ENCODE peak calls at places on chromosomes 1 and 21, in nine cellular contexts. B is mesenchymal stem cell, Z is GM23248, P is colonic mucosa, W is neural progenitor cell, T is adipocyte, N is mesendoderm, U is PC-3, C is HCT116. O is an unnamed sample. For H3K4me1 and H3K27me3, the result is how much of the 10 kb centered on the place peaks cover.

GRCh38 chr1:183222909-183223308 is 36.8 kb downstream of the LAMC2 start:
- DNase-seq in B (no peak), Z (no peak), P (no peak), W (no peak), T (no peak), N (no peak), U (no peak), C (no peak), O (no peak)

GRCh38 chr1:221777434-221778072 is 35.7 kb upstream of the DUSP10 start:
- DNase-seq in B (no peak), Z (no peak), P (no peak), W (no peak), T (no peak), N (no peak), U (no peak), C (no peak), O (no peak)

GRCh38 chr1:245291351-245291750 is 136.6 kb downstream of the KIF26B start:
- DNase-seq in B (no peak), Z (no peak), P (no peak), W (no peak), T (no peak), N (no peak), U (no peak), C (no peak), O (no peak)

GRCh38 chr1:89908993-89909436 is 85.9 kb upstream of the ZNF326 start:
- DNase-seq in B (peak), Z (peak), P (no peak), W (no peak), T (peak), N (no peak), U (peak), C (no peak), O (peak)

GRCh38 chr1:86811128-86811527 is 102.8 kb downstream of the SELENOF start:
- DNase-seq in B (no peak), Z (no peak), P (peak), W (no peak), T (no peak), N (no peak), U (no peak), C (no peak), O (no peak)

GRCh38 chr1:63557365-63557987 is 34.2 kb downstream of the EFCAB7 start:
- DNase-seq in B (peak), Z (peak), P (peak), W (peak), T (peak), N (peak), U (peak), C (peak), O (peak)

GRCh38 chr1:20063861-20064292 is 6.1 kb upstream of the PLA2G5 start:
- DNase-seq in B (peak), Z (peak), P (no peak), W (no peak), T (peak), N (no peak), U (peak), C (no peak), O (peak)

GRCh38 chr1:115829023-115829674 is 11.8 kb downstream of the NHLH2 start:
- DNase-seq in B (peak), Z (peak), P (peak), W (no peak), T (peak), N (peak), U (peak), C (peak), O (peak)

GRCh38 chr1:217431395-217431794 is 199.5 kb downstream of the GPATCH2 start:
- DNase-seq in B (no peak), Z (no peak), P (no peak), W (no peak), T (no peak), N (no peak), U (peak), C (no peak), O (no peak)

GRCh38 chr1:167936930-167937708 is at the start of gene MPC2:
- DNase-seq in B (peak), Z (peak), P (peak), W (peak), T (peak), N (peak), U (peak), C (peak), O (peak)

GRCh38 chr1:156004843-156005593 is 15.7 kb downstream of the SSR2 start:
- DNase-seq in B (no peak), Z (peak), P (peak), W (no peak), T (no peak), N (no peak), U (no peak), C (no peak), O (no peak)

GRCh38 chr1:185408675-185409270 is 91.7 kb upstream of the IVNS1ABP start:
- DNase-seq in B (no peak), Z (peak), P (no peak), W (no peak), T (no peak), N (no peak), U (peak), C (no peak), O (peak)

GRCh38 chr1:59617418-59617817 is 197.3 kb upstream of the HOOK1 start:
- DNase-seq in B (no peak), Z (no peak), P (no peak), W (no peak), T (no peak), N (no peak), U (no peak), C (no peak), O (no peak)

GRCh38 chr1:147389532-147390184 is 147.2 kb downstream of the CHD1L start:
- DNase-seq in B (peak), Z (peak), P (no peak), W (peak), T (peak), N (peak), U (peak), C (peak), O (peak)

GRCh38 chr1:227729881-227730629 is 5.0 kb downstream of the JMJD4 start:
- DNase-seq in B (peak), Z (peak), P (peak), W (peak), T (peak), N (peak), U (peak), C (peak), O (peak)

GRCh38 chr1:26090893-26091292 is 20.7 kb upstream of the PDIK1L start:
- DNase-seq in B (no peak), Z (no peak), P (no peak), W (no peak), T (no peak), N (no peak), U (no peak), C (no peak), O (no peak)

GRCh38 chr21:44354001-44354405 is 582 bp downstream of the TRPM2 start:
- DNase-seq in B (no peak), Z (no peak), P (no peak), W (no peak), T (no peak), N (no peak), U (no peak), C (no peak), O (no peak)

GRCh38 chr1:28751315-28752056 is 14.7 kb downstream of the YTHDF2 start:
- DNase-seq in B (peak), Z (peak), P (no peak), W (no peak), T (peak), N (peak), U (peak), C (no peak), O (peak)

GRCh38 chr1:43851561-43852338 is 81.9 kb upstream of the ARTN start:
- DNase-seq in B (no peak), Z (no peak), P (no peak), W (no peak), T (no peak), N (no peak), U (no peak), C (no peak), O (no peak)

GRCh38 chr1:30345525-30346145 is 377.8 kb downstream of the MATN1 start:
- DNase-seq in B (no peak), Z (no peak), P (no peak), W (no peak), T (no peak), N (no peak), U (no peak), C (no peak), O (no peak)

GRCh38 chr21:38181101-38181500 is 75.7 kb upstream of the KCNJ15 start:
- DNase-seq in B (no peak), Z (peak), P (no peak), W (no peak), T (peak), N (no peak), U (no peak), C (no peak), O (no peak)

GRCh38 chr1:67522001-67522441 is 91.8 kb upstream of the SERBP1 start:
- DNase-seq in B (no peak), Z (no peak), P (no peak), W (no peak), T (no peak), N (no peak), U (no peak), C (no peak), O (no peak)

GRCh38 chr1:168674252-168674651 is 54.8 kb downstream of the DPT start:
- DNase-seq in B (no peak), Z (no peak), P (no peak), W (no peak), T (no peak), N (no peak), U (no peak), C (no peak), O (no peak)

GRCh38 chr1:92154934-92155333 is 62.8 kb upstream of the C1orf146 start:
- DNase-seq in B (no peak), Z (no peak), P (no peak), W (no peak), T (no peak), N (no peak), U (no peak), C (no peak), O (no peak)

GRCh38 chr1:171137580-171137979 is 46.9 kb downstream of the FMO3 start:
- DNase-seq in B (no peak), Z (no peak), P (no peak), W (no peak), T (no peak), N (no peak), U (no peak), C (no peak), O (no peak)

GRCh38 chr1:6150006-6150938 is 29.8 kb downstream of the CHD5 start:
- DNase-seq in B (no peak), Z (no peak), P (no peak), W (no peak), T (no peak), N (no peak), U (no peak), C (no peak), O (no peak)

GRCh38 chr1:59323879-59324278 is 27.0 kb downstream of the FGGY start:
- DNase-seq in B (no peak), Z (peak), P (no peak), W (no peak), T (no peak), N (no peak), U (no peak), C (no peak), O (peak)

GRCh38 chr1:110280126-110280525 is 59.1 kb upstream of the RBM15 start:
- DNase-seq in B (no peak), Z (no peak), P (no peak), W (no peak), T (no peak), N (peak), U (no peak), C (no peak), O (no peak)

GRCh38 chr1:69109276-69109675 is 458.4 kb upstream of the LRRC7 start:
- DNase-seq in B (no peak), Z (no peak), P (no peak), W (no peak), T (no peak), N (no peak), U (no peak), C (no peak), O (no peak)

GRCh38 chr1:185650602-185651230 is 83.5 kb upstream of the HMCN1 start:
- DNase-seq in B (no peak), Z (no peak), P (peak), W (no peak), T (no peak), N (no peak), U (no peak), C (no peak), O (no peak)

GRCh38 chr1:6373961-6374720 is 19.4 kb downstream of the ACOT7 start:
- DNase-seq in B (no peak), Z (no peak), P (peak), W (no peak), T (no peak), N (no peak), U (no peak), C (no peak), O (no peak)

GRCh38 chr1:223249854-223250631 is 107.0 kb upstream of the TLR5 start:
- DNase-seq in B (no peak), Z (no peak), P (no peak), W (no peak), T (peak), N (no peak), U (no peak), C (no peak), O (no peak)

GRCh38 chr1:16436946-16437474 is at the start of gene SPATA21:
- DNase-seq in B (no peak), Z (no peak), P (no peak), W (no peak), T (no peak), N (no peak), U (no peak), C (no peak), O (no peak)

GRCh38 chr1:241096982-241097381 is 260.0 kb downstream of the RGS7 start:
- DNase-seq in B (no peak), Z (no peak), P (no peak), W (peak), T (no peak), N (peak), U (no peak), C (no peak), O (no peak)

GRCh38 chr1:225881081-225882007 is 836 bp downstream of the TMEM63A start:
- DNase-seq in B (peak), Z (peak), P (peak), W (peak), T (peak), N (peak), U (peak), C (no peak), O (peak)

GRCh38 chr1:168763031-168763430 is 34.0 kb upstream of the DPT start:
- DNase-seq in B (no peak), Z (no peak), P (no peak), W (no peak), T (no peak), N (no peak), U (no peak), C (no peak), O (no peak)

GRCh38 chr1:37722181-37723071 is 30.1 kb downstream of the CDCA8 start:
- DNase-seq in B (no peak), Z (no peak), P (no peak), W (no peak), T (no peak), N (no peak), U (no peak), C (no peak), O (no peak)

GRCh38 chr1:40630488-40631223 is 34.8 kb downstream of the RIMS3 start:
- DNase-seq in B (peak), Z (peak), P (no peak), W (peak), T (peak), N (peak), U (peak), C (peak), O (peak)

GRCh38 chr1:22131875-22132486 is 10.9 kb downstream of the WNT4 start:
- DNase-seq in B (peak), Z (peak), P (peak), W (peak), T (peak), N (peak), U (peak), C (peak), O (no peak)

GRCh38 chr1:203534526-203534925 is 40.6 kb downstream of the OPTC start:
- DNase-seq in B (peak), Z (peak), P (no peak), W (peak), T (peak), N (no peak), U (peak), C (no peak), O (peak)

DNA sequence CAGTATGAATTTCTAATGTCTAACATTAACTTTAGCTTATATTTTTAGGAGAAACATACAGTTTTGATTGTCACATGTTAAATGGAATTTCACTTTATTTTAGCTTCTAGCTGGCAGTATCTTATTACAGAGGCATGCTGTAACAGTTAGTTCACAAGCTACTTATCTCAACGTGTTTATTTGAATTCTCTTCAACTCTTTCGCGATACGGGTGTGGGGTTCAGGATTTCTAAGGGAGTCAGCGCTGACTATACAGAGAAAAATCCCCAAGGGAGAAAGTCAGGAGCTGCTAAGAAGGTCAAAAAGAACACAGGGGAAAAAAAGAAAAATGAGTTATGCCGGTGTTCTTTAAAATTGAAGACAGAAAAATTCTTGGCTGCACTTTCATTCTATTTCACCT is 296.2 kb downstream of the VAV3 start:
- DNase-seq in B (no peak), Z (no peak), P (no peak), W (no peak), T (peak), N (no peak), U (no peak), C (no peak), O (peak)
- H3K9ac ChIP-seq in B (peak), Z (no peak), P (peak), W (no peak), T (no peak), N (no peak), U (no peak), C (no peak), O (no peak)

GRCh38 chr1:159916240-159917051 is 8.9 kb downstream of the TAGLN2 start:
- DNase-seq in B (peak), Z (peak), P (no peak), W (peak), T (peak), N (peak), U (peak), C (no peak), O (peak)
- H3K4me1 ChIP-seq in B (under half), Z (half or more), P (under half), W (under half), T (under half), N (under half), U (half or more), C (under half), O (under half)

DNA sequence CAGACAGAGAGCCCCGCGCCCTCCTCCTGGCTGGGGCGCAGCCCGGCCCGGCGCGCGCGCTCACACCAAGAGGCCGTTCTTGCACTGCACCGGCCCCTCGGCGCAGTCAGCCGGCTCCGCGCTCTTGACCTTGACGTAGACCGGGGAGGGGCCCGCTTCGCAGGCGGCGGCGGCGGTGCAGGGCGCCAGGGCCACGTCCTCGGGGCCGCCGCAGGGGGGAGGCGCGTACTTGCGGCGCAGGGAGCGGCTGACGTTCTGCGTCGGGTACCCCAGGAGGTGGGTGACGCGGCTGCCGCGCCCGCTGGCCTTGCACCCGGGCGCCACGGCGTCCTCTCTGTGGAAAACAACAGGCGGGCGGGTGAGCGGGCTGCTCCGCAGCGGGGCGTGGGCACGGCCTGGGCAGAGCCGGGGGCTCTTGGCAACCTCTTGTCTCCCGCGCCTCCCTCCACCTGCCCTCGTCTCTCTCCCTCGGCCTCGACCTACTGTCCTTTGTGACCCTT is 7.7 kb downstream of the VSIG8 start:
- DNase-seq in B (peak), Z (peak), P (peak), W (no peak), T (peak), N (peak), U (peak), C (peak), O (peak)
- H3K27me3 ChIP-seq in B (under half), Z (under half), P (under half), W (half or more), T (under half), N (under half), U (under half), C (under half), O (under half)

DNA sequence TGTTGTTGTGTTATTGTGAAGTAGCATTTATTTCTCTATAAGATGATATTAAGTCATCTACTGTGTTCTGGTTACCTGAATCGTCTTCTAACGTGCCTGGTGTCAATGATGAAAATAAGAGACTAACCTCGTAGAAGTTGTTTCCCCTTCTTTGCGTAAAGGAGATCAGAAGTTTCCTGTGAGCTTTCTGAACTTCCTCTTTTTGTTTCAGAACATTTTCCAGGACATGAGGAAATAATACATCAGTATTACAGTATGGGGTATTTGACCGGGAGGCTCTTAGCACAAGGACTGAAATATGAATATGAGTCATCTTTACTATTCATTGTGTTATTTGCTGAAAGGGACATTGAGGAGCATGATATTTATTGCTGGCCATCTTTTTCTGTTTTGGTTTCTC is 1.3 kb downstream of the ST6GALNAC3 start:
- DNase-seq in B (peak), Z (peak), P (no peak), W (no peak), T (peak), N (no peak), U (peak), C (no peak), O (peak)
- H3K9ac ChIP-seq in B (no peak), Z (no peak), P (no peak), W (no peak), T (no peak), N (peak), U (no peak), C (no peak), O (no peak)

DNA sequence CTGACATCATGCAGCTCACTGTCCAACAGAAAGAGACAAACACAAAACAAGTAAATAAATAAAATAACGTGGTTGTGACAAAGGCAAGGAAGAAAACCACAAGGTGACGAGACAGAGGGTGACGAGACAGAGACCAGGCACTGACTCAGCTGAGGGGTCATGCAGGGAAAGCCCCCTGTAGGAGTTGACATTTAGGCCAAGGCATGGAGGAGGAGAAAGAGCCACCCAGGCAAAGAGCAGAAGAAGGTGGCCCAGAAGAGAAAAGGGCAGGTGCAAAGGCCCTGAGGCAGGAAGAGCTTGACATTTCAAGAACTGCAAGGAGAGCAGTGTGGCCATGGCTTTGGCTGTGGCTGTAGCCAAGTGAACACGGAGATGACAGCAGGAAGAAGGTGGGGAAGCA is 65.1 kb upstream of the ID3 start:
- DNase-seq in B (no peak), Z (no peak), P (no peak), W (no peak), T (no peak), N (no peak), U (no peak), C (no peak), O (no peak)
- H3K4me1 ChIP-seq in B (under half), Z (under half), P (under half), W (under half), T (under half), N (under half), U (under half), C (under half), O (under half)

DNA sequence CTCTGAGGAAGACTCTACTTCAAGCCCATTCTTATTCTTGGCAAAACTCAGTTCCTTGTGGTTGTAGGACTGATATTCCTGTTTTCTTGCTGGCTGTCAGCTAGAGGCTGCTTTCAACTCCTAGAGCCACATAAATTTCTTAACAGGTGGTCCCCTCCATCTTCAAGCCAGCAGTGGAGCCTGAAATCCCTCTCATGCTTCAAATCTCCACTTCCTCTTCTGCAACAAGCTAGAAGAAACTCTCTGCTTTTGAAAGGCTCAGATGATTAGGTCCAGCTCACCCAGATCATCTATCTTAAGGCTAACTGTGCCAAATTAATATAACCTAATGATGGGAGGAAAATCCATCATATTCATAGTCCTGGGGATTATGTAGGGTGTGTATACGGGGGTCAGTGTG is 43.2 kb upstream of the CD34 start:
- DNase-seq in B (no peak), Z (no peak), P (no peak), W (no peak), T (no peak), N (no peak), U (no peak), C (no peak), O (no peak)
- H3K27me3 ChIP-seq in B (under half), Z (under half), P (under half), W (half or more), T (under half), N (under half), U (under half), C (under half), O (under half)